ENCODE peak calls at places on chromosome 14, in four cellular contexts. One of them, this sample, is unnamed.

GRCh38 chr14:96940009-96940408 is 142.8 kb downstream of the VRK1 start:
- DNase-seq in K562: peak; percentile 57
- DNase-seq in HepG2: peak; percentile 16
- DNase-seq in GM12878: no peak
- DNase-seq in this sample: no peak

GRCh38 chr14:60214003-60214402 is 35.0 kb upstream of the PPM1A start:
- DNase-seq in GM12878: no peak
- DNase-seq in HepG2: no peak
- DNase-seq in K562: no peak
- DNase-seq in this sample: no peak

GRCh38 chr14:29926701-29927595 is 699 bp downstream of the PRKD1 start:
- DNase-seq in K562: peak; percentile 15
- DNase-seq in HepG2: peak; percentile 54
- DNase-seq in GM12878: no peak
- DNase-seq in this sample: peak; percentile 73

GRCh38 chr14:99792551-99793212 is 531 bp upstream of the EML1 start:
- DNase-seq in GM12878: no peak
- DNase-seq in K562: no peak
- DNase-seq in HepG2: no peak
- DNase-seq in this sample: no peak

GRCh38 chr14:56119221-56119967 is 1.2 kb downstream of the PELI2 start:
- DNase-seq in HepG2: no peak
- DNase-seq in GM12878: no peak
- DNase-seq in K562: no peak
- DNase-seq in this sample: peak; percentile 50

GRCh38 chr14:71206766-71207371 is 299.6 kb downstream of the PCNX1 start:
- DNase-seq in GM12878: no peak
- DNase-seq in K562: no peak
- DNase-seq in HepG2: no peak
- DNase-seq in this sample: peak; percentile 64

GRCh38 chr14:22572562-22573058 is 16.4 kb downstream of the DAD1 start:
- DNase-seq in HepG2: peak; percentile 92
- DNase-seq in GM12878: no peak
- DNase-seq in K562: no peak
- DNase-seq in this sample: no peak

GRCh38 chr14:24414732-24415420 is 14.6 kb downstream of the CBLN3 start:
- DNase-seq in HepG2: no peak
- DNase-seq in K562: no peak
- DNase-seq in GM12878: no peak
- DNase-seq in this sample: no peak

GRCh38 chr14:89267656-89268055 is 149.4 kb downstream of the FOXN3 start:
- DNase-seq in HepG2: no peak
- DNase-seq in GM12878: no peak
- DNase-seq in K562: no peak
- DNase-seq in this sample: no peak

GRCh38 chr14:89267163-89267562 is 149.9 kb downstream of the FOXN3 start:
- DNase-seq in HepG2: no peak
- DNase-seq in K562: no peak
- DNase-seq in GM12878: no peak
- DNase-seq in this sample: no peak

GRCh38 chr14:89268514-89268913 is 148.5 kb downstream of the FOXN3 start:
- DNase-seq in K562: no peak
- DNase-seq in HepG2: no peak
- DNase-seq in GM12878: no peak
- DNase-seq in this sample: no peak

GRCh38 chr14:89265229-89265628 is 151.8 kb downstream of the FOXN3 start:
- DNase-seq in GM12878: no peak
- DNase-seq in HepG2: no peak
- DNase-seq in K562: no peak
- DNase-seq in this sample: no peak

GRCh38 chr14:89266754-89267153 is 150.3 kb downstream of the FOXN3 start:
- DNase-seq in GM12878: no peak
- DNase-seq in HepG2: no peak
- DNase-seq in K562: no peak
- DNase-seq in this sample: no peak
- H3K9ac ChIP-seq in GM12878: no peak overlapping the region
- H3K9ac ChIP-seq in HepG2: no peak overlapping the region
- H3K9ac ChIP-seq in K562: no peak overlapping the region
- H3K9ac ChIP-seq in this sample: no peak overlapping the region

GRCh38 chr14:89767861-89768268 is 186.7 kb downstream of the EFCAB11 start:
- DNase-seq in HepG2: peak; percentile 38
- DNase-seq in GM12878: peak; percentile 65
- DNase-seq in K562: no peak
- DNase-seq in this sample: peak; percentile 40

GRCh38 chr14:89775161-89775560 is 179.4 kb downstream of the EFCAB11 start:
- DNase-seq in K562: no peak
- DNase-seq in HepG2: no peak
- DNase-seq in GM12878: no peak
- DNase-seq in this sample: peak; percentile 49

GRCh38 chr14:89773151-89773550 is 181.4 kb downstream of the EFCAB11 start:
- DNase-seq in HepG2: no peak
- DNase-seq in K562: no peak
- DNase-seq in GM12878: no peak
- DNase-seq in this sample: no peak

GRCh38 chr14:89773644-89774316 is 180.8 kb downstream of the EFCAB11 start:
- DNase-seq in K562: no peak
- DNase-seq in GM12878: peak; percentile 56
- DNase-seq in HepG2: peak; percentile 61
- DNase-seq in this sample: no peak

DNA sequence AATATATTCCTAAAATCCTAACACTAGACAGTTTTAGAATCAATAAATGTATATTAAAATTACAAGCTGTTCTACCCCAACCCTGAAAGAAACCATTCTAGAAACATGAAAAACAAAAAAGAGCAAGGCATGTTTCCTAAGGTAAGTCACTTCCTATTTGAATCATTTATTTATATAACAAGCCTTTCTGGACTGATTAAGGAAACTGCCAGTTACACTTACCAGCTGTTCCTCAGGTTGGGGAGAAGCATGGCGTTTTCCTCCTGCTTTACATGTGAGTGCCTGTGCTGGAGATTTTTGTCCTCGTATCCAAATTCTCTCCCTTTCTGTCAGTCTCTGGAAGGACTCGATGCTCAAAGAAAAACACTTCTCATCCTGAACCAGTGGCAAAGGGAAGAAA is 183.3 kb downstream of the EFCAB11 start:
- DNase-seq in HepG2: no peak
- DNase-seq in GM12878: no peak
- DNase-seq in K562: no peak
- DNase-seq in this sample: no peak
- TF ChIP-seq NFIC in HepG2: no peak
- TF ChIP-seq NFIC in GM12878: no peak
- TF ChIP-seq NFIC in K562: no peak
- TF ChIP-seq NFIC in this sample: no peak

DNA sequence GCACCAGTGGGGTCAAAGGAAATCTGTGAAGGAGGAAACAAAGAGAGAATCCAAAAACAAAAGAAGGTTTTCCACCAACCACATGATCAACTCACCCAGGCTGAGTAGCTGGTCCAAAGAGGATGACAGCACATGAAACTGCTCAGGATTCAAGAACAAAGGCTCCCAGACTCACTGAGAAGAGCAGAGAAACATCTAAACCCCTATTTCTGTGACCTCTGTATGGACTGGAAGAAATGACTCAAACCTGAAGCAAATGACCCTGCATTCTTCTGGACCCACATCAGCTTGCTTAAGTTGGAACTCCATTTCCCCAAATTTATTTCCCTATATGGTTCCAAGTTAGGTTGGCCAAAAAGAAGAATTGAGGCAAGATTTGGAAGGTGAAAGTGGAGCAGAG is 26.3 kb downstream of the TC2N start:
- DNase-seq in GM12878: no peak
- DNase-seq in K562: no peak
- DNase-seq in HepG2: no peak
- DNase-seq in this sample: no peak
- H3K9ac ChIP-seq in GM12878: no peak overlapping the region
- H3K9ac ChIP-seq in K562: no peak overlapping the region
- H3K9ac ChIP-seq in HepG2: no peak overlapping the region
- H3K9ac ChIP-seq in this sample: no peak overlapping the region

GRCh38 chr14:61233436-61233956 is 47.6 kb downstream of the TMEM30B start:
- DNase-seq in HepG2: no peak
- DNase-seq in K562: no peak
- DNase-seq in GM12878: no peak
- DNase-seq in this sample: no peak

GRCh38 chr14:61227893-61228591 is 53.1 kb downstream of the TMEM30B start:
- DNase-seq in HepG2: no peak
- DNase-seq in K562: no peak
- DNase-seq in GM12878: no peak
- DNase-seq in this sample: no peak

GRCh38 chr14:61231810-61232209 is 49.3 kb downstream of the TMEM30B start:
- DNase-seq in GM12878: no peak
- DNase-seq in K562: no peak
- DNase-seq in HepG2: no peak
- DNase-seq in this sample: no peak

GRCh38 chr14:61226015-61226654 is 55.0 kb downstream of the TMEM30B start:
- DNase-seq in GM12878: no peak
- DNase-seq in HepG2: no peak
- DNase-seq in K562: no peak
- DNase-seq in this sample: no peak

GRCh38 chr14:61229475-61229888 is 51.7 kb downstream of the TMEM30B start:
- DNase-seq in K562: no peak
- DNase-seq in GM12878: no peak
- DNase-seq in HepG2: peak; percentile 10
- DNase-seq in this sample: no peak
- TF ChIP-seq NFIC in K562: no peak
- TF ChIP-seq NFIC in GM12878: no peak
- TF ChIP-seq NFIC in HepG2: no peak
- TF ChIP-seq NFIC in this sample: no peak

DNA sequence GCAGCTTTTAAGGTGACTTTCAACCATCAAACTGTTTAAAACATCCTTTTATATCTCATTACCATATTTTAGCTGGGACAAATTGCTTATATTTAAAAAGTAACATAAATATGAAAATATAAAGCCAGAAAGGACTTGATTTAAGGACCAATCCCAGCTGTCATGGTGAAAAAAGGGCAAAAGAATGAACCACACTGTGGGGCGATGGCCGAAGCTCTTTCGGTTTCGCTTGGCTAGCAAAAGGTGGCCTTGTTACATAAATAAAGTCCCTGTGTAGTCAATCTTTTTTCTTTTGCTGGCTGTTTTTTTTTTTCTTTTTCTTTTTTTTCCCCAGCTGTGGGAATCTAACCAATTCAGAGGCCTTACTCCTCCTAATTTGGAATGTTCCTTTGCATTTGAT is 50.9 kb downstream of the FBXO33 start:
- DNase-seq in GM12878: no peak
- DNase-seq in HepG2: no peak
- DNase-seq in K562: no peak
- DNase-seq in this sample: no peak
- H3K9ac ChIP-seq in GM12878: no peak overlapping the region
- H3K9ac ChIP-seq in HepG2: no peak overlapping the region
- H3K9ac ChIP-seq in K562: no peak overlapping the region
- H3K9ac ChIP-seq in this sample: no peak overlapping the region

GRCh38 chr14:94548131-94548998 is 12.9 kb upstream of the SERPINA4 start:
- DNase-seq in HepG2: peak; percentile 64
- DNase-seq in K562: no peak
- DNase-seq in GM12878: no peak
- DNase-seq in this sample: no peak
- TF ChIP-seq NFIC in HepG2: no peak
- TF ChIP-seq NFIC in K562: no peak
- TF ChIP-seq NFIC in GM12878: no peak
- TF ChIP-seq NFIC in this sample: no peak

DNA sequence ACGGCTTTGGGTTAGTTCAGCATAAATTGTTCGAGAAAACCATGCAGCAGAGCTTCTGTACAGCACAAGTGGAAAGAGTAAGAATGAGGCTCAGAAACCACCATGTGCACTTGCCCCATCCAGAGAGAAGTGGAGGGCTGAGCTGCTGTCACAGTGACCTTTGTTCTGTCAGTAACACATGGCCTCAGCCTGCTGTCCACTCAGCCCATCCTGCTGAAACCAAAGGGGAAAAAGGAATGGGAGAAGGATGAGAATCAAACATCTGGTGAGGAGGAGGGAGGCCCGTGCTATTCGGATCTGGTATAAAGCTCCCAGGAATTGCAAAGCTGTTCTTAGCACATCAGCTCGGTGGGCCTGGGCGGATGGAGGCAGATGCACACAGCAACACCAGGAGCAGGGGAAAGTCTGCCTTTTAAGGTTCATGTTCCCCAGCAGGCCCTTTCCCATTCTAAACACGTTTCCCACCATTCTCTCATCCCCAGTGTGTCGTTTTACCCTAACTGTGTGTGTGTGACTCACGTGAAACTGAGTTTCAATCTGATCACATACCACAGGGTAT is 36.7 kb downstream of the RTRAF start:
- DNase-seq in GM12878: no peak
- DNase-seq in K562: no peak
- DNase-seq in HepG2: no peak
- DNase-seq in this sample: no peak
- H3K9ac ChIP-seq in GM12878: no peak overlapping the region
- H3K9ac ChIP-seq in K562: no peak overlapping the region
- H3K9ac ChIP-seq in HepG2: no peak overlapping the region
- H3K9ac ChIP-seq in this sample: no peak overlapping the region

GRCh38 chr14:72420749-72421452 is 473.0 kb downstream of the DPF3 start:
- DNase-seq in HepG2: peak; percentile 20
- DNase-seq in GM12878: peak; percentile 49
- DNase-seq in K562: peak; percentile 65
- DNase-seq in this sample: peak; percentile 52
- TF ChIP-seq NFIC in HepG2: no peak
- TF ChIP-seq NFIC in GM12878: no peak
- TF ChIP-seq NFIC in K562: no peak
- TF ChIP-seq NFIC in this sample: no peak

GRCh38 chr14:106842687-106843086 is 1316.3 kb downstream of the TMEM121 start:
- DNase-seq in GM12878: no peak
- DNase-seq in K562: peak; percentile 15
- DNase-seq in HepG2: peak; percentile 55
- DNase-seq in this sample: peak; percentile 54
- H3K9ac ChIP-seq in GM12878: no peak overlapping the region
- H3K9ac ChIP-seq in K562: no peak overlapping the region
- H3K9ac ChIP-seq in HepG2: no peak overlapping the region
- H3K9ac ChIP-seq in this sample: no peak overlapping the region

This sample was measured in SK-N-SH.